ENCODE peak calls at places on chromosomes 16 and 17, in four cellular contexts. T is mesendoderm, D is mesenchymal stem cell, X is neuronal stem cell. E is an unnamed sample.

GRCh38 chr16:85490971-85491771 is 122.0 kb upstream of the GSE1 start:
- DNase-seq in T (peak; percentile 56), D (no peak), X (no peak), E (no peak)

GRCh38 chr16:63442246-63442645 is 1406.0 kb upstream of the CDH8 start:
- DNase-seq in T (no peak), D (no peak), X (no peak), E (no peak)

GRCh38 chr16:84612686-84613085 is 5.2 kb downstream of the COTL1 start:
- DNase-seq in T (no peak), D (no peak), X (no peak), E (no peak)

GRCh38 chr16:85220125-85220839 is 108.0 kb upstream of the CIBAR2 start:
- DNase-seq in T (no peak), D (peak; percentile 79), X (no peak), E (no peak)

GRCh38 chr16:24635900-24636610 is 93.4 kb upstream of the TNRC6A start:
- DNase-seq in T (no peak), D (peak; percentile 87), X (no peak), E (no peak)

GRCh38 chr16:6549415-6549814 is 783.2 kb upstream of the RBFOX1 start:
- DNase-seq in T (no peak), D (no peak), X (no peak), E (no peak)

GRCh38 chr17:2925011-2925410 is 128.8 kb downstream of the RAP1GAP2 start:
- DNase-seq in T (no peak), D (no peak), X (no peak), E (no peak)

GRCh38 chr17:82837586-82838320 is 2.1 kb downstream of the ZNF750 start:
- DNase-seq in T (no peak), D (no peak), X (no peak), E (peak; percentile 49)

GRCh38 chr17:13492351-13493122 is 109.2 kb downstream of the HS3ST3A1 start:
- DNase-seq in T (no peak), D (no peak), X (no peak), E (no peak)

GRCh38 chr17:65074778-65075250 is 18.3 kb upstream of the GNA13 start:
- DNase-seq in T (no peak), D (peak; percentile 76), X (no peak), E (no peak)

GRCh38 chr17:5584971-5585794 is 874 bp upstream of the NLRP1 start:
- DNase-seq in T (peak; percentile 81), D (peak; percentile 80), X (no peak), E (peak; percentile 88)

DNA sequence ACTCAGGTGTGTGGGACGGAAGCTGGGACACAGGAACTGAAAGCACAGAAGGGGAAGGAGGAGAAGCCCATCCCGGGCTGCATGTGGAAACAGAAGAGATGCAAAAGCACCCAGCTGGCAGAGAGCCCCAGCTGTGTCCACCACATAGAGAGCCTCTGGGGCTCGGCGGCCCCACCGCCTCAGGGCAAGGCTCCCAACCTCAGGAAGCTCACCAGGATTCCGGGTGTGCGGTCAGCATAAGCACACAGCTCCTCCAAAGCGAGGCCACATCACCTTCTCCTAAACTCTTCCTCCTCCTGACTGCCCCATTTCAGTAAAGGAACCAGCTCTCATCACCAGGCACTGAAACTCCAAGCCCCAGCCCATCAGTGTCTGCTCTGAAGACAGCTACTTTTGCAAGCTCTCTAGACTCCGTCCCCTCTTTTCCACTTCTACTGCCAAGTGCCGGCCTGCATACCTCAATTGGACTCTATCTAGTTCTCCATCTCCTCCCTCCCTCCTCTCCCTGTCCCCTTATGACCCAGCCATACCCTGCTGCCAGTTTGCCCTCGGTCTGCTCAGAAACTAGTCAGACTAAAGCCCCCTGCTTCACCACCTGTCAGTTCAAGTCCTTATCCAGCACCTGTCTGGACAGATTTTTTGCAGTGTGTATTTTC is 6.0 kb downstream of the ST3GAL2 start:
- DNase-seq in T (no peak), D (peak; percentile 61), X (no peak), E (no peak)
- H3K23ac ChIP-seq in T (no peak overlapping the region), D (no peak overlapping the region), X (no peak overlapping the region), E (no peak overlapping the region)

DNA sequence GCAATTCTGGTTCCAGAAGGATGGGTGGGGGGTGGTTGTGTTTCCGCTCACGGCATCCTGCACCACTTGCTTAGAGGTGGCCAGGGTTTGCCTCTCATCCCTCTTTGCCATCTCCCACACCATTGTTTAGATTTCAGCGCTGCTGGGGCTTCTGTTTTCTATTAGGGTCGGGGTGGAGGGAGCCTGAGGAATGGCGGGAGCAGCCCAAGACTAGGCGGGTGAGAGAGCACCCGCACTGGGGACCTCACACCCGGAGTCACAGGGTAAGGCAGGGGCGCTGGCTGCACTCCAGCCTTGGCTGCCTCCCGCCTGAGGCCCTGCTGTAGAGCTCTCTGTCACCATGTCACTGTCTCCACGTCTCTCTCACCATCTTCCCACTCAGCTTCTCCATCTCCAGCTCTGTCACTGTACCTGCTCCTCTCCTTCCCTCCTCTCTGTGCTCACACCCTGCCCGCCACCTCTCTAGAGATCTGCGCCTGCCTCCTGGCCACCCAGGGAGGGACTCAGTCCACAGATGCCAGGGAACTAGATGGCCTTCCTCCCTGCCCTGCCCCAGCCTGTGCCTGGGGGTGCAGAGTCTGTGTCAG is 32.8 kb upstream of the ABCC3 start:
- DNase-seq in T (no peak), D (no peak), X (no peak), E (no peak)
- H2AK5ac ChIP-seq in T (no peak overlapping the region), D (no peak overlapping the region), X (peak overlapping the region; percentile 97), E (no peak overlapping the region)

GRCh38 chr16:4272114-4272954 is 489 bp downstream of the TFAP4 start:
- DNase-seq in T (peak; percentile 72), D (peak; percentile 65), X (peak; percentile 51), E (peak; percentile 26)
- H3K23ac ChIP-seq in T (no peak overlapping the region), D (no peak overlapping the region), X (peak overlapping the region; percentile 99), E (no peak overlapping the region)

GRCh38 chr17:72363336-72363620 is 242.5 kb downstream of the SOX9 start:
- DNase-seq in T (no peak), D (no peak), X (no peak), E (no peak)
- H2AK5ac ChIP-seq in T (no peak overlapping the region), D (peak overlapping the region; percentile 30), X (no peak overlapping the region), E (no peak overlapping the region)

GRCh38 chr16:80199614-80200013 is 341.2 kb upstream of the DYNLRB2 start:
- DNase-seq in T (no peak), D (no peak), X (no peak), E (no peak)

GRCh38 chr16:80197790-80198201 is 343.0 kb upstream of the DYNLRB2 start:
- DNase-seq in T (no peak), D (peak; percentile 68), X (no peak), E (no peak)

GRCh38 chr16:80198995-80199299 is 341.8 kb upstream of the DYNLRB2 start:
- DNase-seq in T (no peak), D (peak; percentile 18), X (no peak), E (no peak)

GRCh38 chr16:80200079-80200478 is 340.7 kb upstream of the DYNLRB2 start:
- DNase-seq in T (no peak), D (no peak), X (no peak), E (no peak)

DNA sequence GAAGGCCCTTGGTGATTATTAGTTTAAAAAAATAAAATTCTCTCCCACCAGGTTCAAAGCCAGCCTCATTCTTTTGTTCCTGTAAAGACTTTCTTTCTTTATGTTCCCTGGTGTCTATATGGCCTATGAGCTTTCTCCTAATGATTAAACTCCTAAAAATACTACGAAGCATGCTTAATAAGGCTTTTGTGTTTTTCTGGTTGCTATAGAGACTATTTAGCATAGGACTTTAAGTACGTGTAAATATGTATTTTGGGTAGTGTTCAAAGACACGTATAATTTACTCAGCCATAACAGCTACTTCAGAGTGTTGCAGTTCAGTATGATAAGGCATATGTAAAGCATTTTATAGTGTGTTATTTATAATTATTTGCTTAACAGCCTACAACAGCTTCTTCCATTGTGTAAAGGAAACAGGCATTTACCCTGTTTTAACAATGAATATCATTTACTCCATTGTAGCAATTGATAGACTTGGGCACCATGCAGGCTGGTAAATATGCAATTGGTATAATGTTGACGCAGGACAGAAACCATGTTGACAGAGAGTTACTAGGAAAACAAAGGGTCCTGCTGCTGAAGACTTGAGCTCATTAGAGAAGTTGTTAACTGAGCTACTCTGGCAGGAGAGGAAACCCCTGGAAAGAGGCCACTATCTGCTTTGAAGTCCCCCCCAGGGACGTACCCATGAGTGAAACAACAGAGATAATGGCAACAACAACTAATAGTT is 342.4 kb upstream of the DYNLRB2 start:
- DNase-seq in T (peak; percentile 77), D (no peak), X (no peak), E (no peak)
- H3K23ac ChIP-seq in T (no peak overlapping the region), D (no peak overlapping the region), X (no peak overlapping the region), E (no peak overlapping the region)

DNA sequence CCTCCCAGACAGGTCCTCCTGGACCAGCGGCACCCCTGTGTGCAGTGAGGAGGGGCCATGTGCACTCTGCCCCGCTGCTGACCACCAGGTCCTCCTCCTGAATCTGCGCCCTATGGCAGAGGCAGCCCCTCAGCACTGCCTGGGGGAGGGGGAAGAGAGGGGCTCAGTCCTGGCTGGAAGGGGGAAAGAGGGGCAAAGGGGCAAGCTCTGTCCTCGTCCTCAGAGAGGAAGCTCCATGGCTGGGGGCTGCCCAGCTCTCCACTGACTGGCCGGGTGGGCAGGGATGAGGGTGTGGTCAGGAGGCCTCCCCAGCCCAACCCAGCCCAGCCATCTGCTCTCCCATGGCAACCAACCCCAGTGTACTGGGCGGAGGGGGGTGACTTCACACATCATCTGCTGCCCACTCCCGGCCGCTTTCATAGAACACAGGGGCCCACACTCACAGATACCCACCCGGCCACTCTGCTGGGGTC is 5.5 kb upstream of the BCAR1 start:
- DNase-seq in T (peak; percentile 55), D (peak; percentile 85), X (no peak), E (no peak)
- H2AK5ac ChIP-seq in T (peak overlapping the region; percentile 23), D (peak overlapping the region; percentile 93), X (peak overlapping the region; percentile 100), E (no peak overlapping the region)

E was measured in trophoblast cell.